ENCODE peak calls at places on chromosomes 1 and 21, in ten cellular contexts. F is A549, T is lower leg skin, W is body of pancreas, Z is uterus, R is ovary, J is heart left ventricle, K is esophagus squamous epithelium, G is adrenal gland, M is GM12891. D is an unnamed sample.

GRCh38 chr1:73821520-73821919 is 376.5 kb downstream of the LRRIQ3 start:
- DNase-seq in F (no peak), T (no peak), W (no peak), Z (no peak), R (no peak), J (no peak), K (no peak), G (no peak), M (no peak), D (no peak)

GRCh38 chr1:101178688-101179491 is 57.9 kb upstream of the S1PR1 start:
- DNase-seq in F (no peak), T (no peak), W (no peak), Z (no peak), R (no peak), J (no peak), K (no peak), G (no peak), M (peak), D (no peak)

GRCh38 chr1:100122177-100122576 is 10.6 kb downstream of the SASS6 start:
- DNase-seq in F (no peak), T (no peak), W (no peak), Z (no peak), R (no peak), J (no peak), K (no peak), G (no peak), M (no peak), D (no peak)

GRCh38 chr1:193068013-193068412 is 8.6 kb downstream of the RO60 start:
- DNase-seq in F (no peak), T (no peak), W (no peak), Z (no peak), R (no peak), J (no peak), K (no peak), G (no peak), M (no peak), D (no peak)

GRCh38 chr1:24541711-24542346 is 14.1 kb upstream of the NCMAP start:
- DNase-seq in F (peak), T (no peak), W (peak), Z (no peak), R (no peak), J (no peak), K (no peak), G (no peak), M (no peak), D (no peak)

GRCh38 chr1:51527144-51527543 is 8.1 kb upstream of the EPS15 start:
- DNase-seq in F (no peak), T (no peak), W (no peak), Z (no peak), R (no peak), J (no peak), K (no peak), G (no peak), M (no peak), D (no peak)

GRCh38 chr1:225918280-225918679 is 5.8 kb downstream of the PYCR2 start:
- DNase-seq in F (no peak), T (no peak), W (no peak), Z (no peak), R (no peak), J (no peak), K (no peak), G (no peak), M (no peak), D (no peak)

GRCh38 chr1:153697191-153697872 is 18.8 kb downstream of the NPR1 start:
- DNase-seq in F (peak), T (no peak), W (peak), Z (peak), R (peak), J (peak), K (no peak), G (no peak), M (no peak), D (no peak)

GRCh38 chr21:45634511-45635183 is 8.9 kb upstream of the PCBP3 start:
- DNase-seq in F (no peak), T (no peak), W (no peak), Z (no peak), R (no peak), J (no peak), K (no peak), G (no peak), M (no peak), D (no peak)

GRCh38 chr1:80565416-80565815 is 1235.3 kb upstream of the ADGRL2 start:
- DNase-seq in F (no peak), T (no peak), W (no peak), Z (no peak), R (no peak), J (no peak), K (no peak), G (no peak), M (no peak), D (no peak)

GRCh38 chr1:16076003-16076870 is 2.8 kb upstream of the FAM131C start:
- DNase-seq in F (peak), T (no peak), W (no peak), Z (peak), R (no peak), J (peak), K (no peak), G (peak), M (no peak), D (no peak)

GRCh38 chr1:84370831-84371394 is 27.4 kb upstream of the DNASE2B start:
- DNase-seq in F (peak), T (peak), W (no peak), Z (no peak), R (no peak), J (no peak), K (no peak), G (peak), M (no peak), D (no peak)

GRCh38 chr21:16079830-16080229 is 350.0 kb downstream of the USP25 start:
- DNase-seq in F (peak), T (no peak), W (no peak), Z (no peak), R (no peak), J (no peak), K (no peak), G (no peak), M (no peak), D (no peak)

GRCh38 chr1:22500476-22500875 is 48.8 kb downstream of the ZBTB40 start:
- DNase-seq in F (no peak), T (no peak), W (peak), Z (no peak), R (peak), J (peak), K (no peak), G (peak), M (no peak), D (no peak)

GRCh38 chr21:42683371-42684108 is 30.1 kb downstream of the PDE9A start:
- DNase-seq in F (no peak), T (no peak), W (no peak), Z (no peak), R (no peak), J (no peak), K (no peak), G (no peak), M (no peak), D (peak)

GRCh38 chr1:228216371-228217320 is 8.8 kb downstream of the OBSCN start:
- DNase-seq in F (no peak), T (no peak), W (peak), Z (no peak), R (no peak), J (peak), K (no peak), G (no peak), M (no peak), D (no peak)

GRCh38 chr21:44849616-44850130 is 23.8 kb downstream of the PTTG1IP start:
- DNase-seq in F (no peak), T (no peak), W (no peak), Z (no peak), R (peak), J (no peak), K (no peak), G (no peak), M (no peak), D (no peak)

GRCh38 chr1:178538192-178538916 is 25.4 kb downstream of the TEX35 start:
- DNase-seq in F (peak), T (no peak), W (no peak), Z (no peak), R (no peak), J (no peak), K (no peak), G (no peak), M (no peak), D (no peak)

GRCh38 chr1:226722240-226722900 is 16.7 kb downstream of the ITPKB start:
- DNase-seq in F (no peak), T (no peak), W (no peak), Z (no peak), R (no peak), J (no peak), K (no peak), G (no peak), M (no peak), D (no peak)

GRCh38 chr1:63575340-63575826 is 17.8 kb upstream of the PGM1 start:
- DNase-seq in F (peak), T (no peak), W (no peak), Z (no peak), R (no peak), J (no peak), K (no peak), G (no peak), M (no peak), D (no peak)

GRCh38 chr21:14607262-14607661 is 61.1 kb upstream of the SAMSN1 start:
- DNase-seq in F (no peak), T (no peak), W (no peak), Z (no peak), R (no peak), J (no peak), K (no peak), G (no peak), M (no peak), D (no peak)

GRCh38 chr1:70436617-70437236 is 25.7 kb downstream of the CTH start:
- DNase-seq in F (no peak), T (no peak), W (no peak), Z (peak), R (no peak), J (no peak), K (no peak), G (no peak), M (no peak), D (no peak)

GRCh38 chr1:32944180-32944579 is 20.4 kb downstream of the RNF19B start:
- DNase-seq in F (no peak), T (no peak), W (no peak), Z (no peak), R (no peak), J (no peak), K (no peak), G (no peak), M (no peak), D (no peak)

GRCh38 chr1:70790232-70790923 is 257.2 kb downstream of the PTGER3 start:
- DNase-seq in F (no peak), T (no peak), W (no peak), Z (no peak), R (no peak), J (no peak), K (no peak), G (no peak), M (no peak), D (no peak)

GRCh38 chr1:69551476-69552324 is 16.0 kb upstream of the LRRC7 start:
- DNase-seq in F (no peak), T (no peak), W (no peak), Z (no peak), R (no peak), J (no peak), K (no peak), G (no peak), M (no peak), D (no peak)

GRCh38 chr1:81801834-81802531 is 1.2 kb downstream of the ADGRL2 start:
- DNase-seq in F (peak), T (no peak), W (peak), Z (peak), R (peak), J (peak), K (no peak), G (peak), M (peak), D (peak)

GRCh38 chr1:220291575-220291974 is 19.3 kb upstream of the RAB3GAP2 start:
- DNase-seq in F (no peak), T (no peak), W (no peak), Z (no peak), R (no peak), J (no peak), K (no peak), G (no peak), M (no peak), D (no peak)

GRCh38 chr1:37739222-37739621 is 25.7 kb downstream of the EPHA10 start:
- DNase-seq in F (peak), T (no peak), W (peak), Z (no peak), R (no peak), J (no peak), K (no peak), G (no peak), M (no peak), D (no peak)

GRCh38 chr1:19436716-19437476 is 48.4 kb downstream of the CAPZB start:
- DNase-seq in F (peak), T (peak), W (peak), Z (peak), R (peak), J (no peak), K (no peak), G (peak), M (no peak), D (peak)

GRCh38 chr1:1337793-1338147 is 6.7 kb downstream of the TAS1R3 start:
- DNase-seq in F (no peak), T (no peak), W (peak), Z (no peak), R (no peak), J (no peak), K (no peak), G (no peak), M (peak), D (no peak)

GRCh38 chr1:67588186-67588865 is 96.7 kb upstream of the GADD45A start:
- DNase-seq in F (no peak), T (peak), W (no peak), Z (no peak), R (no peak), J (no peak), K (no peak), G (no peak), M (no peak), D (no peak)

GRCh38 chr1:13564073-13564472 is 19.6 kb upstream of the PDPN start:
- DNase-seq in F (no peak), T (no peak), W (no peak), Z (no peak), R (no peak), J (no peak), K (no peak), G (no peak), M (no peak), D (no peak)

GRCh38 chr1:226872455-226872854 is 2.0 kb downstream of the PSEN2 start:
- DNase-seq in F (no peak), T (no peak), W (peak), Z (no peak), R (no peak), J (no peak), K (no peak), G (no peak), M (no peak), D (no peak)

GRCh38 chr21:36751383-36751782 is 52.5 kb downstream of the SIM2 start:
- DNase-seq in F (no peak), T (no peak), W (no peak), Z (no peak), R (no peak), J (no peak), K (no peak), G (no peak), M (no peak), D (no peak)

GRCh38 chr1:59123081-59123675 is 173.7 kb upstream of the FGGY start:
- DNase-seq in F (no peak), T (no peak), W (no peak), Z (no peak), R (no peak), J (no peak), K (no peak), G (no peak), M (no peak), D (no peak)

GRCh38 chr1:210250665-210250997 is 18.0 kb downstream of the SERTAD4 start:
- DNase-seq in F (no peak), T (no peak), W (peak), Z (no peak), R (no peak), J (peak), K (no peak), G (no peak), M (no peak), D (no peak)

GRCh38 chr1:244395965-244396364 is 55.7 kb downstream of the ADSS2 start:
- DNase-seq in F (no peak), T (no peak), W (no peak), Z (no peak), R (no peak), J (no peak), K (no peak), G (no peak), M (no peak), D (no peak)

GRCh38 chr1:41382531-41383090 is 21.4 kb downstream of the FOXO6 start:
- DNase-seq in F (peak), T (no peak), W (peak), Z (peak), R (peak), J (peak), K (no peak), G (no peak), M (no peak), D (no peak)

GRCh38 chr1:198656500-198656932 is 17.7 kb downstream of the PTPRC start:
- DNase-seq in F (no peak), T (peak), W (peak), Z (no peak), R (no peak), J (no peak), K (no peak), G (peak), M (no peak), D (no peak)
- TF ChIP-seq POLR2A in F (no peak), T (no peak), W (no peak), Z (no peak), R (no peak), J (no peak), K (peak), G (no peak), M (no peak), D (peak)

GRCh38 chr1:44785027-44785376 is 3.0 kb downstream of the BEST4 start:
- DNase-seq in F (no peak), T (no peak), W (no peak), Z (no peak), R (no peak), J (no peak), K (no peak), G (no peak), M (no peak), D (no peak)

GRCh38 chr1:44785501-44786137 is 2.4 kb downstream of the BEST4 start:
- DNase-seq in F (no peak), T (no peak), W (no peak), Z (no peak), R (no peak), J (no peak), K (no peak), G (no peak), M (no peak), D (no peak)

GRCh38 chr1:44783697-44784093 is 4.3 kb downstream of the BEST4 start:
- DNase-seq in F (no peak), T (no peak), W (peak), Z (no peak), R (no peak), J (no peak), K (no peak), G (no peak), M (no peak), D (no peak)

GRCh38 chr1:44786138-44786840 is 1.7 kb downstream of the BEST4 start:
- DNase-seq in F (peak), T (no peak), W (peak), Z (peak), R (peak), J (peak), K (no peak), G (peak), M (peak), D (no peak)

GRCh38 chr1:44784094-44785026 is 3.6 kb downstream of the BEST4 start:
- DNase-seq in F (no peak), T (no peak), W (peak), Z (peak), R (peak), J (no peak), K (no peak), G (no peak), M (no peak), D (no peak)
- TF ChIP-seq POLR2A in F (no peak), T (no peak), W (no peak), Z (no peak), R (no peak), J (no peak), K (no peak), G (no peak), M (no peak), D (no peak)

DNA sequence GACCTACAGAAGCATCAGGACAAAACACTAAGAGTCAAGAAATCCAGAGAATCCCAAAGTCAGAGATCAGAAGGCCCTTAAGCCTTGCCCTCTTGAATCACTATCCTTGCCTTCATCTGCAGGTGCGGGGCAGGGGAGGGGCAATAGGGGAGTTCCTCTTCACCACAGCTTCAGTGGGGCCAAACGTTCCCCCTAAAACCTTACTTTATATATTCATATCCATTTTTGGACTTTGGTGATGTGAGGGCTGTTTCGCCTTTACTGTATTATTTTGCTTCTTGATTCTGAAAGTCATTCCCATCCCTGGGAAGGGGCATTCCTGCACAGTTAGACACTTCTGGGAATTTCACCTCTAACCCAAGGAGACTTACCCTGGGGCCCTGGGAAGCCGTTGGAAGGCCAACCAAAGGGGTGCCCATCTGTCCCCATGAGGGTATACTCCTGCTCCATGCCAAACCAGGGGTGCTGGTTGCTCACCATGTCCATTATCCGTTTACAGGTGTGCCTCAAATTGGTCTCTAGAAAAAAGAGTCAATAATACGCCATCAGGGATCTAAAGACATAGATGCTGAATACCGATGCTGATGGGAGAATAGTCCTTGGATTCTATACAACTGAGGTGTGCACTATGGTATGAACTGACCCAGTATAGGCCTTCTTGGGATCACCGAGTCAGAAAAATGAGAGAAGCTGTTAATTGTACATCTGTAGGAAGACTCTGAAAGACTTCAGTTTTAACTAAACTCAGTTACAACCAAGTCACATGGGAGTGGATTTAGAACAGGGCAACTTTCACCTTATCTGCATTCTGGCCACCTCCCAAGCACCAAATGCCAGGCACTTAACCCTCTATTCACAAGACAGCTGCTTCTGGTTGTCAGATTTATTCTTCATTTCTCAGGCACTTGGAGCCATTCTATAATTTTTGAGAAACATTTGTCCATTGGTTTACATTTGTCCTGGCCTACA is 5.4 kb downstream of the GLUL start:
- DNase-seq in F (no peak), T (no peak), W (peak), Z (no peak), R (no peak), J (peak), K (no peak), G (no peak), M (no peak), D (no peak)
- TF ChIP-seq POLR2A in F (no peak), T (no peak), W (no peak), Z (no peak), R (no peak), J (no peak), K (no peak), G (peak), M (no peak), D (peak)

DNA sequence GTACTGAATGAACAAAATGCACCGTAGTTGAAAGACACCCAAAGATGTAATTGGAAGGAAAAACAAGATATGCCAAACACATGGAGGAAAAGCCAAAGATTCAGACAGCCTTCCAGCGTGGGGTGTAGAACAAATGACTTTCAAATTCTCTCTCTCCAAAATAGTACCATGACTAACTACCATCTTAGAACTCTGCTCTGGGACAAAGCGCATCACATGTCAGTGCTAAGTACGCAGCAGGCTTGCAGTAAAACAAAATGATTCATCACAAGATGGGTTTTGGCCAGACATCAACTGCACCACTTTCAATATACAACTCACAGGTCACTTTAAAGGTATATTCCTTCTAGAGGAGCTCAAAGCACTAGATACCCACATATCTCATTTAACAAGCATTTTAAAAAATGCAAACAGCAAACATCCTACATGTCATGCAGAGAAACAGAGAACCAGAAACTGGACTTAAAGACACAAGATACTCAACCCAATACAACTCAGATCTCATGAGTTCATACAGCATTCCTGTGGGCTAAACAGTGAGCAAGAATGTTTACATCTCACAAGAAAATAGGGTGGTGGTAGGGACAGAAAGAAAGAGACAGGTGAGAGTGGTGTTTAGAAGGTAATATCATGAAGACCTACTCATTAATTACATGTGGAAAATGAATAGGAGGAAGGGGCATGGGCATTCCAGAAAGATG is 75.7 kb downstream of the BCAR3 start:
- DNase-seq in F (peak), T (peak), W (no peak), Z (no peak), R (no peak), J (no peak), K (no peak), G (peak), M (no peak), D (no peak)
- TF ChIP-seq POLR2A in F (no peak), T (no peak), W (no peak), Z (no peak), R (no peak), J (no peak), K (no peak), G (peak), M (no peak), D (no peak)

GRCh38 chr1:183023601-183024351 is 556 bp downstream of the LAMC1 start:
- DNase-seq in F (peak), T (peak), W (peak), Z (peak), R (peak), J (peak), K (no peak), G (peak), M (peak), D (peak)
- TF ChIP-seq POLR2A in F (peak), T (no peak), W (peak), Z (peak), R (peak), J (no peak), K (no peak), G (peak), M (no peak), D (peak)

D was measured in right lobe of liver.